ENCODE peak calls at places on chromosomes 11 and 22, in five cellular contexts. U is fibroblast of lung, J is Peyer's patch, W is lower lobe of right lung, P is cardiac muscle cell. S is an unnamed sample.

GRCh38 chr22:39153220-39153860 is 860 bp upstream of the CBX7 start:
- DNase-seq in U (no peak), J (peak), W (peak), P (no peak), S (no peak)

GRCh38 chr11:93840981-93841380 is 9.4 kb downstream of the VSTM5 start:
- DNase-seq in U (no peak), J (no peak), W (no peak), P (no peak), S (no peak)

GRCh38 chr11:132605794-132606570 is 926.3 kb downstream of the OPCML start:
- DNase-seq in U (no peak), J (no peak), W (no peak), P (no peak), S (no peak)

GRCh38 chr11:2512431-2513407 is 67.9 kb downstream of the KCNQ1 start:
- DNase-seq in U (no peak), J (peak), W (peak), P (no peak), S (no peak)

GRCh38 chr22:29478326-29479276 is 1.4 kb upstream of the NEFH start:
- DNase-seq in U (no peak), J (no peak), W (no peak), P (peak), S (no peak)

GRCh38 chr11:10451399-10452116 is 3.5 kb upstream of the AMPD3 start:
- DNase-seq in U (no peak), J (no peak), W (no peak), P (no peak), S (no peak)

GRCh38 chr11:126186031-126186698 is 25.3 kb downstream of the RPUSD4 start:
- DNase-seq in U (no peak), J (no peak), W (no peak), P (peak), S (no peak)

GRCh38 chr11:8793114-8793777 is 110.7 kb downstream of the RPL27A start:
- DNase-seq in U (peak), J (no peak), W (no peak), P (peak), S (no peak)

GRCh38 chr22:46390652-46391301 is 55.3 kb downstream of the TRMU start:
- DNase-seq in U (peak), J (peak), W (no peak), P (peak), S (peak)

GRCh38 chr11:104668797-104669463 is 229.3 kb downstream of the CASP12 start:
- DNase-seq in U (peak), J (no peak), W (no peak), P (peak), S (peak)

GRCh38 chr11:125569913-125570621 is 790 bp downstream of the EI24 start:
- DNase-seq in U (peak), J (no peak), W (no peak), P (no peak), S (no peak)

GRCh38 chr11:110491577-110492352 is 62.0 kb downstream of the FDX1 start:
- DNase-seq in U (no peak), J (no peak), W (no peak), P (peak), S (no peak)

GRCh38 chr11:73971175-73971719 is 11.4 kb downstream of the UCP2 start:
- DNase-seq in U (no peak), J (no peak), W (no peak), P (no peak), S (no peak)

GRCh38 chr22:24824915-24825314 is 18.9 kb downstream of the SGSM1 start:
- DNase-seq in U (no peak), J (no peak), W (no peak), P (no peak), S (no peak)

GRCh38 chr11:8671242-8671641 is 11.2 kb downstream of the TRIM66 start:
- DNase-seq in U (peak), J (no peak), W (no peak), P (peak), S (peak)

GRCh38 chr11:45673441-45673840 is 8.0 kb upstream of the CHST1 start:
- DNase-seq in U (no peak), J (no peak), W (no peak), P (no peak), S (no peak)
- H3K4me3 ChIP-seq in U (no peak), J (no peak), W (no peak), P (no peak), S (no peak)

GRCh38 chr22:41862160-41862529 is 29.2 kb downstream of the SREBF2 start:
- DNase-seq in U (peak), J (peak), W (no peak), P (peak), S (no peak)

GRCh38 chr22:41857860-41858199 is 24.9 kb downstream of the SREBF2 start:
- DNase-seq in U (no peak), J (no peak), W (no peak), P (no peak), S (no peak)

GRCh38 chr22:41857160-41857859 is 24.4 kb downstream of the SREBF2 start:
- DNase-seq in U (peak), J (peak), W (no peak), P (peak), S (no peak)

GRCh38 chr22:41856484-41856883 is 23.6 kb downstream of the SREBF2 start:
- DNase-seq in U (no peak), J (no peak), W (no peak), P (no peak), S (no peak)
- TF ChIP-seq CTCF in U (no peak), J (no peak), W (no peak), P (no peak), S (no peak)

DNA sequence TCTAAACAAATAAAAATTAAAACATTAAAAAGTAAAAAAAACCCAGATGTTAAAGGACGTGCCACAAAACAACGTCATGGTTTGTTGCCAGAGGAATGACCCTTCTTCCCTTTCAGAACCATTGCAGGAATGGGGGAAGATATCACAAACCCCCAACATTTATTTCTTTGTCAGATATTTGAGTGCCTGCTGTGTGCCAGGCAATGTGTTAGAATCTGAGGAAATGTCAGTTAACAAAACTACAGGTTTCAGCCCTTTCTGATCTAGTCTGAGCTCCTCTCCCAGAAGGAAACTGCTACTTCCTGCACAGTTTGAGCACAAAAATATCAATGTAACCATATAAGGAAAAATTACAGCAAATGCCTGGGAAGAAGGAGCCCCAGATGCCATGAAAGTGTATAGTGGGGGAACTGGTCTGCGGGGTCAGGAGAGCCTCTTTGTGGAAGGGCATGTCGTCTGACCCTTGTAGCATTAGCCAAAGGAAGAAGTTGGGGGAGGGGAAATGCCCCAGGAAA is 7.1 kb upstream of the NHERF4 start:
- DNase-seq in U (no peak), J (no peak), W (no peak), P (peak), S (no peak)
- H3K27ac ChIP-seq in U (no peak), J (no peak), W (no peak), P (no peak), S (no peak)

GRCh38 chr22:50561401-50562074 is 1.2 kb downstream of the SYCE3 start:
- DNase-seq in U (no peak), J (no peak), W (no peak), P (no peak), S (no peak)
- H3K4me3 ChIP-seq in U (no peak), J (no peak), W (no peak), P (no peak), S (no peak)

GRCh38 chr11:61460986-61461385 is 31.1 kb downstream of the SDHAF2 start:
- DNase-seq in U (no peak), J (no peak), W (no peak), P (no peak), S (no peak)
- TF ChIP-seq CTCF in U (no peak), J (no peak), W (no peak), P (peak), S (no peak)

GRCh38 chr22:20857838-20858614 is 585 bp downstream of the PI4KA start:
- DNase-seq in U (peak), J (peak), W (peak), P (peak), S (peak)
- H3K27ac ChIP-seq in U (peak), J (peak), W (peak), P (peak), S (peak)

GRCh38 chr11:121210445-121210970 is 82.1 kb upstream of the SC5D start:
- DNase-seq in U (no peak), J (no peak), W (no peak), P (no peak), S (no peak)
- H3K4me3 ChIP-seq in U (no peak), J (no peak), W (no peak), P (no peak), S (no peak)

GRCh38 chr11:118263109-118263508 is 988 bp downstream of the MPZL2 start:
- DNase-seq in U (no peak), J (no peak), W (no peak), P (no peak), S (no peak)

GRCh38 chr11:118265954-118266353 is 1.9 kb upstream of the MPZL2 start:
- DNase-seq in U (no peak), J (peak), W (peak), P (no peak), S (no peak)

GRCh38 chr11:118267486-118267885 is 3.4 kb upstream of the MPZL2 start:
- DNase-seq in U (no peak), J (no peak), W (no peak), P (no peak), S (no peak)

GRCh38 chr11:118264568-118265470 is 722 bp upstream of the MPZL2 start:
- DNase-seq in U (no peak), J (no peak), W (no peak), P (no peak), S (no peak)

DNA sequence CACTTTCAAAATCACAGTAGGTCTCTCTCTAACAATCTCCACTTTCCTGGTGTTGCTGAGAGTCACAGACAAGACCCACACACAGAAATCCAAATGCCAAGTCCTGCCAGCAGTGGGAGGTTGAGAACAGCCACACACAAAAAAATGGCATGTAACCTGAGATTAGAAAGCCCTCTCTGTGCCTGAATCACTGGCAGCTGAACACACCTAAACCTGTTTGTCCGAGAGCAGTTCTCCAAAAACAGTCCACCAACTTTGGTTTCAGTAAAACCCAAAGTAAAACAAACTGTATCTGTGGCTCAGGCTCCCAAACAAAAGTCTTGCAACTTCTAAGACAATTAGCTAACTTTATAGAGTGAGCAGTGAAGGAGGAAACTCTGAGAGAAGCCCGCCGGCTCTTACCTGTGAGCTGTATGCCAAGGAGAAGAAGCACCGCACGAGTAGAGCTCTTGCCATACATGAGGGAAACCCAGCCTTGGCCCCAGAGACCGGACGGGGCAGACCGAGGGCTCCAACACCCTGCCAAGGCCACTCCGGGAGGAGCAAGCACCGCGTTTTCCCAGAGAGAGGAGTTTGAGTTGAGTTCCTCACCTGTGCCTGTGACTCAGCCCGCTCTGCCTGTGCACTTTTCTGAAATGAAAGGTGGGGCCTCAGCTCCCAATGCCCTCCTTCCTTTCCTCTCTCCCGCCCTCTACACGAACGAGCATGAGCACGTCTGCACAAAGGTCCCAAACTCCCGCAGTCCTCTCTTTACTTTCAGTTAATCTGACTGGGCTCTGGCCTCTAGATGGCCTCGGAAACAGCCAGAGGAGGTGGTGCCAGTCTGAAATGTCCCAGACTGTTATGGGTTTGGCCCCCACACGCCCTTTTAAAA is at the start of gene MPZL2:
- DNase-seq in U (no peak), J (peak), W (peak), P (no peak), S (no peak)
- TF ChIP-seq CTCF in U (no peak), J (peak), W (no peak), P (no peak), S (no peak)

GRCh38 chr22:17484608-17485007 is 78.7 kb upstream of the SLC25A18 start:
- DNase-seq in U (no peak), J (no peak), W (no peak), P (no peak), S (no peak)

GRCh38 chr22:17486313-17486712 is 77.0 kb upstream of the SLC25A18 start:
- DNase-seq in U (no peak), J (no peak), W (no peak), P (no peak), S (no peak)

GRCh38 chr22:17486719-17487118 is 76.6 kb upstream of the SLC25A18 start:
- DNase-seq in U (no peak), J (no peak), W (no peak), P (no peak), S (no peak)

GRCh38 chr22:17481424-17481823 is 81.9 kb upstream of the SLC25A18 start:
- DNase-seq in U (no peak), J (no peak), W (no peak), P (no peak), S (no peak)

DNA sequence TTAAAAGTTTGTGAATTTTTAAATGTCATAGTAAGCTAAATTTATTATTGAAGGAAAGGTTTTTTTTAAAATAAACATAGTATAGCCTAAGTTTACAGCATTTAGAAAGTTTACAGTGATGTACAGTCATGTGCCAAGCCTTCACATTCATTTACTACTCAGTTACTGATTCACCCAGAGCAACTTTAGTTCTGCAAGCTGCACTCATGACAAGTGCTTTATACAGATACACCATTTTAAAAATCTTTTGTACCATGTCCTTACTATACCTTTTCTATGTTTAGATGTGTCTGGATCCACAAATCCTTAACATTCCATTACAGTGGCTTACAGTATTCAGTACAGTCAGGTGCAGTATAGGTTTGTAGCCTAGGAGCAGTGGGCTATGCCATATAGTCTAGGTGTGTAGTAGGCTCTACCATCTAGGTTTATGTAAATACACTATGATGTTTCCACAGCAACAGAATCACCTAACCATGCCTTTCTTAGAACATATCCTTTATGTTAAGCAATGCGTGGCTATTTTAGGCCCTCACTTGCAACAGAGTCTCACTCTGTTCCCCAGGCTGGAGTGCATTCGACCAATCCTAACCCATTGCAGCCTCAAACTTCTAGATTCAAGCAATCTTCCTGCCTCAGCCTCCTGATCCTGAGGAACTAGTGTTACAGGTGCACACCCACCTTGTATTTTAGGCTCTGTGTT is 79.5 kb upstream of the SLC25A18 start:
- DNase-seq in U (no peak), J (no peak), W (no peak), P (peak), S (no peak)
- H3K27ac ChIP-seq in U (no peak), J (no peak), W (no peak), P (peak), S (no peak)